ENCODE peak calls at places on chromosome 18, in five cellular contexts. One of them, this sample, is unnamed.

GRCh38 chr18:51088410-51088809 is 58.4 kb downstream of the SMAD4 start:
- DNase-seq in NCI-H1092 treated with DMSO at 0.1 percent for 48 hours: no peak
- DNase-seq in mesothelial cell of epicardium: no peak
- DNase-seq in GM19239: no peak
- DNase-seq in cardiac muscle cell: no peak
- DNase-seq in this sample: no peak

GRCh38 chr18:10140461-10140911 is 226.7 kb downstream of the VAPA start:
- DNase-seq in cardiac muscle cell: no peak
- DNase-seq in NCI-H1092 treated with DMSO at 0.1 percent for 48 hours: no peak
- DNase-seq in mesothelial cell of epicardium: no peak
- DNase-seq in GM19239: no peak
- DNase-seq in this sample: no peak

GRCh38 chr18:7784171-7784570 is 217.1 kb downstream of the PTPRM start:
- DNase-seq in cardiac muscle cell: no peak
- DNase-seq in NCI-H1092 treated with DMSO at 0.1 percent for 48 hours: no peak
- DNase-seq in mesothelial cell of epicardium: no peak
- DNase-seq in GM19239: no peak
- DNase-seq in this sample: no peak

GRCh38 chr18:12742453-12742852 is 39.6 kb downstream of the PSMG2 start:
- DNase-seq in GM19239: no peak
- DNase-seq in cardiac muscle cell: no peak
- DNase-seq in NCI-H1092 treated with DMSO at 0.1 percent for 48 hours: no peak
- DNase-seq in mesothelial cell of epicardium: no peak
- DNase-seq in this sample: no peak

GRCh38 chr18:48786621-48787522 is 163.9 kb downstream of the SMAD7 start:
- DNase-seq in NCI-H1092 treated with DMSO at 0.1 percent for 48 hours: no peak
- DNase-seq in cardiac muscle cell: no peak
- DNase-seq in mesothelial cell of epicardium: no peak
- DNase-seq in GM19239: no peak
- DNase-seq in this sample: no peak

GRCh38 chr18:75293591-75293990 is 83.0 kb downstream of the TSHZ1 start:
- DNase-seq in cardiac muscle cell: no peak
- DNase-seq in mesothelial cell of epicardium: no peak
- DNase-seq in NCI-H1092 treated with DMSO at 0.1 percent for 48 hours: no peak
- DNase-seq in GM19239: no peak
- DNase-seq in this sample: no peak

GRCh38 chr18:58856881-58857280 is 7.8 kb upstream of the ZNF532 start:
- DNase-seq in GM19239: no peak
- DNase-seq in mesothelial cell of epicardium: no peak
- DNase-seq in cardiac muscle cell: no peak
- DNase-seq in NCI-H1092 treated with DMSO at 0.1 percent for 48 hours: no peak
- DNase-seq in this sample: no peak

GRCh38 chr18:46622999-46623398 is 34.0 kb downstream of the LOXHD1 start:
- DNase-seq in NCI-H1092 treated with DMSO at 0.1 percent for 48 hours: peak; percentile 24
- DNase-seq in GM19239: no peak
- DNase-seq in mesothelial cell of epicardium: no peak
- DNase-seq in cardiac muscle cell: no peak
- DNase-seq in this sample: no peak

GRCh38 chr18:34787931-34788532 is 77.9 kb downstream of the DTNA start:
- DNase-seq in NCI-H1092 treated with DMSO at 0.1 percent for 48 hours: peak; percentile 86
- DNase-seq in cardiac muscle cell: peak; percentile 72
- DNase-seq in mesothelial cell of epicardium: no peak
- DNase-seq in GM19239: peak; percentile 9
- DNase-seq in this sample: peak; percentile 25

GRCh38 chr18:7307018-7307417 is 76.1 kb downstream of the LRRC30 start:
- DNase-seq in mesothelial cell of epicardium: no peak
- DNase-seq in NCI-H1092 treated with DMSO at 0.1 percent for 48 hours: no peak
- DNase-seq in cardiac muscle cell: no peak
- DNase-seq in GM19239: no peak
- DNase-seq in this sample: no peak

GRCh38 chr18:57803119-57803969 is at the start of gene ATP8B1:
- DNase-seq in GM19239: peak; percentile 54
- DNase-seq in NCI-H1092 treated with DMSO at 0.1 percent for 48 hours: peak; percentile 45
- DNase-seq in cardiac muscle cell: peak; percentile 66
- DNase-seq in mesothelial cell of epicardium: peak; percentile 82
- DNase-seq in this sample: no peak

GRCh38 chr18:28168725-28169124 is 8.2 kb downstream of the CDH2 start:
- DNase-seq in cardiac muscle cell: no peak
- DNase-seq in NCI-H1092 treated with DMSO at 0.1 percent for 48 hours: no peak
- DNase-seq in mesothelial cell of epicardium: no peak
- DNase-seq in GM19239: no peak
- DNase-seq in this sample: no peak

GRCh38 chr18:43847164-43848091 is 570.1 kb upstream of the SYT4 start:
- DNase-seq in GM19239: no peak
- DNase-seq in cardiac muscle cell: no peak
- DNase-seq in NCI-H1092 treated with DMSO at 0.1 percent for 48 hours: no peak
- DNase-seq in mesothelial cell of epicardium: no peak
- DNase-seq in this sample: no peak

GRCh38 chr18:61528961-61529360 is 195.7 kb downstream of the CDH20 start:
- DNase-seq in GM19239: no peak
- DNase-seq in mesothelial cell of epicardium: no peak
- DNase-seq in NCI-H1092 treated with DMSO at 0.1 percent for 48 hours: no peak
- DNase-seq in cardiac muscle cell: no peak
- DNase-seq in this sample: no peak

GRCh38 chr18:48848641-48849143 is 102.1 kb downstream of the SMAD7 start:
- DNase-seq in mesothelial cell of epicardium: no peak
- DNase-seq in GM19239: no peak
- DNase-seq in cardiac muscle cell: no peak
- DNase-seq in NCI-H1092 treated with DMSO at 0.1 percent for 48 hours: no peak
- DNase-seq in this sample: no peak

GRCh38 chr18:39513187-39513586 is 1947.6 kb upstream of the CELF4 start:
- DNase-seq in mesothelial cell of epicardium: no peak
- DNase-seq in cardiac muscle cell: no peak
- DNase-seq in GM19239: no peak
- DNase-seq in NCI-H1092 treated with DMSO at 0.1 percent for 48 hours: no peak
- DNase-seq in this sample: no peak

GRCh38 chr18:51171208-51171607 is 26.3 kb downstream of the MEX3C start:
- DNase-seq in NCI-H1092 treated with DMSO at 0.1 percent for 48 hours: no peak
- DNase-seq in GM19239: no peak
- DNase-seq in mesothelial cell of epicardium: no peak
- DNase-seq in cardiac muscle cell: no peak
- DNase-seq in this sample: no peak

GRCh38 chr18:4203525-4203924 is 251.6 kb downstream of the DLGAP1 start:
- DNase-seq in mesothelial cell of epicardium: no peak
- DNase-seq in GM19239: no peak
- DNase-seq in NCI-H1092 treated with DMSO at 0.1 percent for 48 hours: no peak
- DNase-seq in cardiac muscle cell: no peak
- DNase-seq in this sample: no peak

This sample was measured in activated CD4-positive, alpha-beta T cell treated with anti-CD3 and anti-CD28 coated beads for 48 hours.